ENCODE peak calls at places on chromosomes 12 and 14, in five cellular contexts. One of them, this sample, is unnamed.

GRCh38 chr12:84375472-84375871 is 537.1 kb downstream of the SLC6A15 start:
- DNase-seq in H9: no peak
- DNase-seq in IMR-90: peak
- DNase-seq in SK-N-SH: no peak
- DNase-seq in GM23248: peak
- DNase-seq in this sample: no peak

GRCh38 chr14:91325211-91325610 is 80.7 kb upstream of the GPR68 start:
- DNase-seq in H9: no peak
- DNase-seq in SK-N-SH: no peak
- DNase-seq in GM23248: no peak
- DNase-seq in IMR-90: no peak
- DNase-seq in this sample: no peak

GRCh38 chr12:107584523-107584922 is 101.1 kb upstream of the PWP1 start:
- DNase-seq in H9: no peak
- DNase-seq in IMR-90: no peak
- DNase-seq in SK-N-SH: no peak
- DNase-seq in GM23248: no peak
- DNase-seq in this sample: no peak

GRCh38 chr14:93989939-93990338 is 7.2 kb upstream of the CCDC197 start:
- DNase-seq in IMR-90: no peak
- DNase-seq in SK-N-SH: no peak
- DNase-seq in H9: no peak
- DNase-seq in GM23248: no peak
- DNase-seq in this sample: no peak

GRCh38 chr12:103301642-103302620 is 193.8 kb downstream of the C12orf42 start:
- DNase-seq in IMR-90: no peak
- DNase-seq in H9: peak
- DNase-seq in GM23248: no peak
- DNase-seq in SK-N-SH: peak
- DNase-seq in this sample: peak

GRCh38 chr14:102540310-102541028 is 30.9 kb upstream of the ANKRD9 start:
- DNase-seq in IMR-90: peak
- DNase-seq in H9: no peak
- DNase-seq in GM23248: no peak
- DNase-seq in SK-N-SH: peak
- DNase-seq in this sample: peak

GRCh38 chr12:107894589-107894988 is 120.1 kb downstream of the ASCL4 start:
- DNase-seq in SK-N-SH: no peak
- DNase-seq in H9: no peak
- DNase-seq in IMR-90: no peak
- DNase-seq in GM23248: peak
- DNase-seq in this sample: no peak

GRCh38 chr14:72753879-72754400 is 140.0 kb downstream of the DPF3 start:
- DNase-seq in IMR-90: no peak
- DNase-seq in SK-N-SH: no peak
- DNase-seq in H9: no peak
- DNase-seq in GM23248: no peak
- DNase-seq in this sample: no peak

GRCh38 chr12:1083888-1084262 is 92.9 kb downstream of the ERC1 start:
- DNase-seq in GM23248: peak
- DNase-seq in H9: no peak
- DNase-seq in SK-N-SH: peak
- DNase-seq in IMR-90: peak
- DNase-seq in this sample: no peak

GRCh38 chr14:72948481-72949138 is 22.3 kb downstream of the DCAF4 start:
- DNase-seq in H9: peak
- DNase-seq in IMR-90: peak
- DNase-seq in GM23248: peak
- DNase-seq in SK-N-SH: peak
- DNase-seq in this sample: peak

GRCh38 chr12:122849352-122850047 is 14.2 kb downstream of the HIP1R start:
- DNase-seq in IMR-90: no peak
- DNase-seq in GM23248: no peak
- DNase-seq in H9: no peak
- DNase-seq in SK-N-SH: no peak
- DNase-seq in this sample: no peak

GRCh38 chr12:78885466-78885865 is 20.9 kb downstream of the SYT1 start:
- DNase-seq in IMR-90: no peak
- DNase-seq in GM23248: no peak
- DNase-seq in H9: peak
- DNase-seq in SK-N-SH: no peak
- DNase-seq in this sample: peak

GRCh38 chr14:66628646-66629045 is 120.7 kb downstream of the GPHN start:
- DNase-seq in GM23248: peak
- DNase-seq in SK-N-SH: no peak
- DNase-seq in H9: no peak
- DNase-seq in IMR-90: peak
- DNase-seq in this sample: no peak

GRCh38 chr12:95848575-95849388 is 10.0 kb upstream of the SNRPF start:
- DNase-seq in IMR-90: peak
- DNase-seq in H9: no peak
- DNase-seq in SK-N-SH: peak
- DNase-seq in GM23248: peak
- DNase-seq in this sample: peak

GRCh38 chr14:54487771-54488170 is 1.0 kb downstream of the GMFB start:
- DNase-seq in GM23248: peak
- DNase-seq in IMR-90: peak
- DNase-seq in SK-N-SH: peak
- DNase-seq in H9: no peak
- DNase-seq in this sample: peak

GRCh38 chr12:115922952-115923564 is 354.4 kb downstream of the MED13L start:
- DNase-seq in H9: no peak
- DNase-seq in IMR-90: no peak
- DNase-seq in GM23248: peak
- DNase-seq in SK-N-SH: no peak
- DNase-seq in this sample: no peak

GRCh38 chr14:57390806-57391562 is 598 bp downstream of the NAA30 start:
- DNase-seq in IMR-90: peak
- DNase-seq in SK-N-SH: peak
- DNase-seq in H9: peak
- DNase-seq in GM23248: peak
- DNase-seq in this sample: peak

GRCh38 chr12:131275824-131276223 is 322.1 kb downstream of the ADGRD1 start:
- DNase-seq in SK-N-SH: no peak
- DNase-seq in GM23248: no peak
- DNase-seq in H9: no peak
- DNase-seq in IMR-90: no peak
- DNase-seq in this sample: no peak

GRCh38 chr14:45787167-45787566 is 534.2 kb upstream of the MIS18BP1 start:
- DNase-seq in GM23248: no peak
- DNase-seq in IMR-90: no peak
- DNase-seq in SK-N-SH: no peak
- DNase-seq in H9: no peak
- DNase-seq in this sample: no peak

GRCh38 chr12:89833337-89834252 is 125.0 kb upstream of the ATP2B1 start:
- DNase-seq in SK-N-SH: peak
- DNase-seq in H9: no peak
- DNase-seq in GM23248: peak
- DNase-seq in IMR-90: peak
- DNase-seq in this sample: no peak

GRCh38 chr12:21676781-21677180 is 19.1 kb upstream of the LDHB start:
- DNase-seq in IMR-90: no peak
- DNase-seq in H9: no peak
- DNase-seq in GM23248: no peak
- DNase-seq in SK-N-SH: no peak
- DNase-seq in this sample: no peak

GRCh38 chr14:64995291-64995690 is 8.6 kb downstream of the FNTB start:
- DNase-seq in IMR-90: peak
- DNase-seq in SK-N-SH: no peak
- DNase-seq in GM23248: no peak
- DNase-seq in H9: no peak
- DNase-seq in this sample: no peak

GRCh38 chr12:91072931-91073330 is 15.1 kb upstream of the KERA start:
- DNase-seq in IMR-90: no peak
- DNase-seq in GM23248: no peak
- DNase-seq in SK-N-SH: no peak
- DNase-seq in H9: no peak
- DNase-seq in this sample: no peak

GRCh38 chr12:75944097-75944904 is 87.3 kb downstream of the PHLDA1 start:
- DNase-seq in H9: peak
- DNase-seq in IMR-90: peak
- DNase-seq in GM23248: peak
- DNase-seq in SK-N-SH: no peak
- DNase-seq in this sample: no peak

GRCh38 chr12:630656-631632 is 32.3 kb downstream of the NINJ2 start:
- DNase-seq in GM23248: no peak
- DNase-seq in SK-N-SH: no peak
- DNase-seq in IMR-90: no peak
- DNase-seq in H9: peak
- DNase-seq in this sample: peak

GRCh38 chr12:1848741-1849140 is 28.4 kb downstream of the LRTM2 start:
- DNase-seq in H9: peak
- DNase-seq in IMR-90: no peak
- DNase-seq in SK-N-SH: no peak
- DNase-seq in GM23248: no peak
- DNase-seq in this sample: no peak

GRCh38 chr12:31749024-31749704 is 20.3 kb upstream of the AMN1 start:
- DNase-seq in SK-N-SH: no peak
- DNase-seq in IMR-90: peak
- DNase-seq in H9: peak
- DNase-seq in GM23248: peak
- DNase-seq in this sample: no peak

DNA sequence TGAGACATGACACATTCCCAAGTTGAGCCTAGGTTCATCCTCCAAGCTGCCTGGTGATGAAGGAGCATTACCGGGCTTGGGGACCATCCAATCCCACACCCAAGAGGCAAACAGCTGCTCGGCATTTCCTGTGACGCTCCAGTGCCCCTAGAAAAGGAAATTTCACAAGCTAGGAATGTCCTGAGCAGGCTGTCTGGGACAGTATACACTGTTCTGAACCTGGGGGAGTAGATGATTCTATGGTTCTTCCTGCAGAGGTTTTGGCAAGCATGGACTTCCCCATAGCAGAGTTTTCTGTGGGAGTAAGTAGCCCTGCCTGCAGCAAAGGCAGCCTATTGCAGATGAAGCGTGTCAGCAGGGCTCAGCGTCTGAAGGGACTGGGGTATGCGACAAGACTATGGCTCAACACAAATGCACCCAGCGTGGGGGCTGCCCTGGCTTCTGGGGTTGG is 47.4 kb upstream of the SRSF5 start:
- DNase-seq in GM23248: peak
- DNase-seq in SK-N-SH: no peak
- DNase-seq in H9: peak
- DNase-seq in IMR-90: peak
- DNase-seq in this sample: peak
- H2AFZ ChIP-seq in GM23248: peak
- H2AFZ ChIP-seq in SK-N-SH: no peak
- H2AFZ ChIP-seq in H9: no peak
- H2AFZ ChIP-seq in IMR-90: peak
- H2AFZ ChIP-seq in this sample: peak

GRCh38 chr12:53986686-53987180 is 1.8 kb downstream of the HOXC10 start:
- DNase-seq in SK-N-SH: no peak
- DNase-seq in IMR-90: no peak
- DNase-seq in H9: no peak
- DNase-seq in GM23248: no peak
- DNase-seq in this sample: no peak
- H3K9ac ChIP-seq in SK-N-SH: no peak
- H3K9ac ChIP-seq in IMR-90: no peak
- H3K9ac ChIP-seq in H9: no peak
- H3K9ac ChIP-seq in GM23248: no peak
- H3K9ac ChIP-seq in this sample: no peak

GRCh38 chr12:65169311-65170244 is at the start of gene LEMD3:
- DNase-seq in H9: peak
- DNase-seq in IMR-90: peak
- DNase-seq in GM23248: peak
- DNase-seq in SK-N-SH: peak
- DNase-seq in this sample: peak

GRCh38 chr12:65171870-65172269 is 2.5 kb downstream of the LEMD3 start:
- DNase-seq in GM23248: peak
- DNase-seq in H9: no peak
- DNase-seq in IMR-90: no peak
- DNase-seq in SK-N-SH: no peak
- DNase-seq in this sample: no peak

GRCh38 chr12:65171073-65171472 is 1.7 kb downstream of the LEMD3 start:
- DNase-seq in IMR-90: peak
- DNase-seq in GM23248: peak
- DNase-seq in SK-N-SH: no peak
- DNase-seq in H9: no peak
- DNase-seq in this sample: no peak

GRCh38 chr12:65168606-65169310 is 625 bp upstream of the LEMD3 start:
- DNase-seq in GM23248: peak
- DNase-seq in SK-N-SH: no peak
- DNase-seq in IMR-90: no peak
- DNase-seq in H9: no peak
- DNase-seq in this sample: no peak

DNA sequence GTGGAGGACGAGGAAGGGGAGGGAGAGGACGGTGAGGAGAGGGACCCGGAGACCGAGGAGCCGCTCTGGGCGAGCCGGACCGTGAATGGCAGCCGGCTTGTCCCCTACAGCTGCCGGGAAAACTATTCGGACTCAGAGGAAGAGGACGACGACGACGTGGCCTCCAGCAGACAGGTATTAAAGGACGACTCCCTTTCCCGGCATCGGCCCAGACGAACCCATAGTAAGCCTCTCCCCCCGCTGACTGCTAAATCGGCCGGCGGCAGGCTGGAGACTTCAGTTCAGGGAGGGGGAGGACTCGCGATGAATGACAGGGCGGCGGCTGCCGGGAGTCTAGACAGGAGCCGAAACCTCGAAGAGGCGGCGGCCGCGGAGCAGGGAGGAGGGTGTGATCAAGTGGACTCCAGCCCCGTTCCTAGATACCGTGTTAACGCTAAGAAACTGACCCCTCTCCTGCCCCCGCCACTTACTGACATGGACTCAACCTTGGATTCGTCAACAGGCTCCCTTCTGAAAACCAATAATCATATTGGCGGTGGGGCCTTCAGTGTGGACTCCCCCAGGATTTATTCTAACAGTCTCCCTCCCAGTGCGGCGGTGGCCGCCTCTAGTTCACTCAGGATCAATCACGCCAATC is 980 bp downstream of the LEMD3 start:
- DNase-seq in SK-N-SH: peak
- DNase-seq in IMR-90: peak
- DNase-seq in GM23248: peak
- DNase-seq in H9: peak
- DNase-seq in this sample: peak
- H3K27ac ChIP-seq in SK-N-SH: peak
- H3K27ac ChIP-seq in IMR-90: peak
- H3K27ac ChIP-seq in GM23248: peak
- H3K27ac ChIP-seq in H9: no peak
- H3K27ac ChIP-seq in this sample: no peak

GRCh38 chr12:14630793-14631192 is 63.1 kb upstream of the PLBD1 start:
- DNase-seq in GM23248: no peak
- DNase-seq in IMR-90: no peak
- DNase-seq in SK-N-SH: no peak
- DNase-seq in H9: no peak
- DNase-seq in this sample: no peak
- H2AFZ ChIP-seq in GM23248: peak
- H2AFZ ChIP-seq in IMR-90: no peak
- H2AFZ ChIP-seq in SK-N-SH: no peak
- H2AFZ ChIP-seq in H9: no peak
- H2AFZ ChIP-seq in this sample: peak